ENCODE peak calls at places on chromosomes 5 and 9, in four cellular contexts. A is colonic mucosa, R is AG09319, N is AG08396. K is an unnamed sample.

GRCh38 chr9:73269430-73270101 is 117.9 kb downstream of the ANXA1 start:
- DNase-seq in A (no peak), R (no peak), N (no peak), K (no peak)

GRCh38 chr5:136113606-136114005 is 19.0 kb upstream of the SMAD5 start:
- DNase-seq in A (no peak), R (no peak), N (no peak), K (no peak)

GRCh38 chr5:150355791-150356190 is 1.7 kb upstream of the TCOF1 start:
- DNase-seq in A (no peak), R (no peak), N (no peak), K (no peak)

GRCh38 chr5:116759860-116760644 is 185.4 kb upstream of the SEMA6A start:
- DNase-seq in A (no peak), R (no peak), N (no peak), K (no peak)

GRCh38 chr5:127400946-127401670 is 110.5 kb downstream of the MEGF10 start:
- DNase-seq in A (no peak), R (no peak), N (no peak), K (peak; percentile 75)

GRCh38 chr9:118418887-118419620 is 714.9 kb downstream of the TLR4 start:
- DNase-seq in A (peak; percentile 27), R (no peak), N (no peak), K (no peak)

GRCh38 chr5:28215091-28215490 is 1176.7 kb upstream of the CDH9 start:
- DNase-seq in A (no peak), R (no peak), N (no peak), K (no peak)

GRCh38 chr9:134546231-134546731 is 95.3 kb upstream of the COL5A1 start:
- DNase-seq in A (no peak), R (no peak), N (peak; percentile 56), K (no peak)

K was measured in Kasumi-1.